ENCODE peak calls at places on chromosomes 3 and 15, in four cellular contexts. I, V, T and J are unnamed samples.

GRCh38 chr3:152444029-152444641 is 175.4 kb downstream of the MBNL1 start:
- DNase-seq in I (peak; percentile 27), V (peak; percentile 68), T (peak; percentile 57), J (no peak)

GRCh38 chr15:66714543-66714981 is 12.5 kb downstream of the SMAD6 start:
- DNase-seq in I (no peak), V (no peak), T (no peak), J (no peak)

GRCh38 chr3:10553586-10554235 is 48.3 kb upstream of the ATP2B2 start:
- DNase-seq in I (no peak), V (no peak), T (no peak), J (peak; percentile 50)

GRCh38 chr3:46722443-46722842 is 4.8 kb upstream of the PRSS50 start:
- DNase-seq in I (no peak), V (no peak), T (no peak), J (no peak)

GRCh38 chr3:54087581-54088410 is 34.6 kb upstream of the CACNA2D3 start:
- DNase-seq in I (peak; percentile 30), V (no peak), T (no peak), J (peak; percentile 65)

GRCh38 chr3:71101581-71101980 is 481.9 kb downstream of the FOXP1 start:
- DNase-seq in I (no peak), V (no peak), T (no peak), J (no peak)

GRCh38 chr3:123055352-123055751 is 11.5 kb upstream of the PDIA5 start:
- DNase-seq in I (no peak), V (no peak), T (no peak), J (peak; percentile 46)

GRCh38 chr3:165614332-165614731 is 222.9 kb downstream of the BCHE start:
- DNase-seq in I (no peak), V (no peak), T (no peak), J (no peak)

GRCh38 chr3:88034463-88034862 is 24.3 kb downstream of the CGGBP1 start:
- DNase-seq in I (no peak), V (no peak), T (no peak), J (no peak)

GRCh38 chr3:185561374-185561943 is 9.1 kb upstream of the LIPH start:
- DNase-seq in I (no peak), V (no peak), T (no peak), J (peak; percentile 50)

GRCh38 chr3:40877651-40878463 is 321.4 kb upstream of the CTNNB1 start:
- DNase-seq in I (no peak), V (no peak), T (no peak), J (peak; percentile 76)

GRCh38 chr3:38662544-38662943 is 13.1 kb upstream of the SCN5A start:
- DNase-seq in I (no peak), V (peak; percentile 22), T (peak; percentile 14), J (no peak)

GRCh38 chr3:38650248-38650940 is 907 bp upstream of the SCN5A start:
- DNase-seq in I (peak; percentile 10), V (no peak), T (no peak), J (no peak)

GRCh38 chr3:189404797-189405484 is 226.2 kb upstream of the TP63 start:
- DNase-seq in I (no peak), V (no peak), T (no peak), J (no peak)

GRCh38 chr3:129794319-129795201 is 99.0 kb downstream of the TMCC1 start:
- DNase-seq in I (peak; percentile 14), V (peak; percentile 97), T (no peak), J (peak; percentile 98)

GRCh38 chr3:79361748-79362378 is 405.9 kb downstream of the ROBO1 start:
- DNase-seq in I (peak; percentile 36), V (peak; percentile 31), T (peak; percentile 27), J (no peak)

GRCh38 chr3:175266993-175267960 is 408.1 kb downstream of the NAALADL2 start:
- DNase-seq in I (no peak), V (no peak), T (no peak), J (no peak)